ENCODE peak calls at places on chromosomes 3 and 15, in four cellular contexts. X, E, R and P are unnamed samples.

GRCh38 chr3:105527538-105527937 is 160.8 kb downstream of the ALCAM start:
- DNase-seq in R (no peak), X (no peak), E (no peak), P (no peak)

GRCh38 chr15:99604865-99605264 is 39.1 kb downstream of the MEF2A start:
- DNase-seq in E (no peak), R (no peak), X (no peak), P (no peak)

GRCh38 chr15:65329991-65330735 is 25.7 kb downstream of the RNU5B-1 start:
- DNase-seq in X (no peak), R (no peak), E (no peak), P (no peak)

GRCh38 chr15:37758412-37758811 is 176.0 kb upstream of the TMCO5A start:
- DNase-seq in X (no peak), R (no peak), E (no peak), P (no peak)

GRCh38 chr3:53478166-53478830 is 16.1 kb upstream of the CACNA1D start:
- DNase-seq in X (no peak), R (no peak), E (no peak), P (no peak)

GRCh38 chr3:57150097-57150496 is 15.1 kb downstream of the IL17RD start:
- DNase-seq in E (no peak), R (no peak), X (peak), P (no peak)

GRCh38 chr3:32501785-32502088 is 915 bp downstream of the CMTM6 start:
- DNase-seq in X (no peak), E (no peak), R (no peak), P (no peak)

GRCh38 chr3:31157893-31158620 is 263.6 kb upstream of the GADL1 start:
- DNase-seq in X (no peak), E (no peak), R (no peak), P (no peak)

GRCh38 chr3:33042668-33043067 is 54.3 kb downstream of the GLB1 start:
- DNase-seq in R (no peak), E (no peak), X (no peak), P (no peak)

GRCh38 chr3:126394179-126394976 is at the start of gene CFAP100:
- DNase-seq in E (no peak), R (peak), X (no peak), P (no peak)

GRCh38 chr3:111577798-111578685 is 17.1 kb downstream of the ZBED2 start:
- DNase-seq in E (no peak), X (no peak), R (no peak), P (no peak)

GRCh38 chr3:32934150-32934742 is 17.2 kb upstream of the CCR4 start:
- DNase-seq in E (no peak), X (no peak), R (no peak), P (no peak)

GRCh38 chr3:48404440-48405342 is 25.2 kb downstream of the PLXNB1 start:
- DNase-seq in E (no peak), X (peak), R (no peak), P (no peak)

GRCh38 chr3:3178498-3179328 is 778 bp downstream of the CRBN start:
- DNase-seq in R (no peak), X (no peak), E (no peak), P (no peak)

GRCh38 chr15:89143503-89144162 is 55.4 kb downstream of the ABHD2 start:
- DNase-seq in E (no peak), X (no peak), R (no peak), P (no peak)

GRCh38 chr3:160707187-160707789 is 30.3 kb downstream of the ARL14 start:
- DNase-seq in R (no peak), X (no peak), E (no peak), P (no peak)

GRCh38 chr3:122828281-122828680 is 33.4 kb downstream of the SLC49A4 start:
- DNase-seq in E (no peak), X (no peak), R (no peak), P (no peak)

GRCh38 chr3:52346623-52347530 is 30.8 kb downstream of the DNAH1 start:
- DNase-seq in E (no peak), X (no peak), R (no peak), P (no peak)

GRCh38 chr3:124837730-124838186 is 49.4 kb downstream of the ITGB5 start:
- DNase-seq in X (no peak), R (no peak), E (no peak), P (no peak)

GRCh38 chr3:122955916-122956684 is 71.5 kb downstream of the SEMA5B start:
- DNase-seq in X (no peak), R (no peak), E (no peak), P (no peak)

GRCh38 chr3:65745306-65745705 is 293.4 kb downstream of the MAGI1 start:
- DNase-seq in R (no peak), E (no peak), X (no peak), P (no peak)

GRCh38 chr15:88574646-88575045 is 28.2 kb upstream of the DET1 start:
- DNase-seq in R (no peak), X (no peak), E (no peak), P (no peak)

GRCh38 chr3:125141596-125142417 is 70.7 kb downstream of the SLC12A8 start:
- DNase-seq in E (no peak), X (no peak), R (peak), P (no peak)

GRCh38 chr15:95680693-95681092 is 649.8 kb upstream of the NR2F2 start:
- DNase-seq in X (no peak), R (no peak), E (no peak), P (no peak)

GRCh38 chr15:77461486-77461885 is 40.8 kb downstream of the HMG20A start:
- DNase-seq in R (no peak), X (no peak), E (no peak), P (no peak)

GRCh38 chr3:189304465-189305341 is 132.9 kb downstream of the TPRG1 start:
- DNase-seq in E (no peak), X (peak), R (no peak), P (no peak)

GRCh38 chr15:69666921-69667811 is 214.5 kb downstream of the RPLP1 start:
- DNase-seq in X (no peak), R (peak), E (no peak), P (no peak)

GRCh38 chr15:45199136-45199810 is 11.5 kb upstream of the SHF start:
- DNase-seq in X (peak), R (no peak), E (no peak), P (no peak)

GRCh38 chr15:52218816-52219215 is 27.6 kb upstream of the GNB5 start:
- DNase-seq in E (no peak), R (no peak), X (no peak), P (no peak)

GRCh38 chr15:61197187-61197586 is 31.9 kb downstream of the RORA start:
- DNase-seq in X (no peak), R (no peak), E (no peak), P (no peak)

GRCh38 chr3:136994772-136995516 is 37.2 kb downstream of the IL20RB start:
- DNase-seq in R (peak), X (peak), E (no peak), P (peak)